ENCODE peak calls at places on chromosomes 11 and 22, in four cellular contexts. I is activated CD4-positive, CD25-positive, alpha-beta regulatory T cell treated with anti-CD3 and anti-CD28 coated beads, Interleukin-2, amount 50 U/mL, for 16 hours; E is WTC11; P is fibroblast of pulmonary artery. J is an unnamed sample.
A peak's percentile ranks its signal among the peaks of the same experiment; 100 is the strongest.

GRCh38 chr11:21564813-21565212 is 628.1 kb upstream of the ANO5 start:
- DNase-seq in P (no peak), I (no peak), E (no peak), J (no peak)

GRCh38 chr11:130599073-130599654 is 150.7 kb downstream of the ADAMTS15 start:
- DNase-seq in P (peak; percentile 78), E (no peak), I (no peak), J (no peak)

GRCh38 chr11:128757235-128757711 is 63.4 kb downstream of the FLI1 start:
- DNase-seq in E (peak; percentile 36), I (peak; percentile 42), P (peak; percentile 71), J (peak; percentile 85)

GRCh38 chr22:19674929-19675253 is 39.4 kb upstream of the SEPTIN5 start:
- DNase-seq in P (no peak), E (no peak), I (no peak), J (no peak)

GRCh38 chr11:498297-499181 is 8.5 kb downstream of the RNH1 start:
- DNase-seq in I (no peak), P (no peak), E (no peak), J (no peak)

GRCh38 chr11:1982908-1983600 is 14.6 kb downstream of the H19 start:
- DNase-seq in E (no peak), P (no peak), I (no peak), J (no peak)

GRCh38 chr11:15119826-15120225 is 5.1 kb downstream of the INSC start:
- DNase-seq in P (no peak), E (no peak), I (no peak), J (no peak)

GRCh38 chr11:43567396-43567975 is 113.1 kb upstream of the HSD17B12 start:
- DNase-seq in I (no peak), P (peak; percentile 73), E (no peak), J (peak; percentile 8)

GRCh38 chr22:36430863-36431262 is 43.1 kb upstream of the MYH9 start:
- DNase-seq in E (no peak), P (no peak), I (no peak), J (no peak)

GRCh38 chr22:46338636-46339035 is 3.1 kb downstream of the TRMU start:
- DNase-seq in I (no peak), P (no peak), E (no peak), J (no peak)

GRCh38 chr22:44848791-44849410 is 96.5 kb downstream of the ARHGAP8 start:
- DNase-seq in I (no peak), E (no peak), P (no peak), J (no peak)

GRCh38 chr11:133639408-133639807 is 107.1 kb upstream of the OPCML start:
- DNase-seq in I (no peak), P (no peak), E (no peak), J (no peak)

J was measured in AML-193.